ENCODE peak calls at places on chromosome 13, in four cellular contexts. C is heart right ventricle, W is PC-9, F is IMR-90. S is an unnamed sample.

GRCh38 chr13:85729296-85729695 is 69.9 kb downstream of the SLITRK6 start:
- DNase-seq in C (no peak), W (no peak), F (peak), S (peak)

GRCh38 chr13:39515231-39515630 is 87.8 kb downstream of the LHFPL6 start:
- DNase-seq in C (no peak), W (no peak), F (no peak), S (no peak)

GRCh38 chr13:42946927-42947326 is 45.1 kb downstream of the EPSTI1 start:
- DNase-seq in C (no peak), W (no peak), F (peak), S (no peak)

GRCh38 chr13:59771272-59771671 is 392.5 kb downstream of the DIAPH3 start:
- DNase-seq in C (no peak), W (no peak), F (peak), S (peak)

GRCh38 chr13:95596701-95597100 is 44.2 kb downstream of the CLDN10 start:
- DNase-seq in C (no peak), W (no peak), F (no peak), S (no peak)

GRCh38 chr13:34247596-34247995 is 429.6 kb downstream of the RFC3 start:
- DNase-seq in C (no peak), W (no peak), F (no peak), S (no peak)

GRCh38 chr13:105937451-105937850 is 598.0 kb downstream of the EFNB2 start:
- DNase-seq in C (no peak), W (no peak), F (peak), S (no peak)

GRCh38 chr13:32660227-32660626 is 74.0 kb downstream of the PDS5B start:
- DNase-seq in C (no peak), W (no peak), F (no peak), S (no peak)

GRCh38 chr13:49235856-49236431 is 11.8 kb upstream of the CDADC1 start:
- DNase-seq in C (no peak), W (no peak), F (no peak), S (no peak)

GRCh38 chr13:20503088-20504083 is 22.3 kb downstream of the CRYL1 start:
- DNase-seq in C (no peak), W (no peak), F (no peak), S (no peak)

GRCh38 chr13:98454389-98454881 is 122.5 kb downstream of the STK24 start:
- DNase-seq in C (no peak), W (no peak), F (peak), S (no peak)

GRCh38 chr13:26300140-26300539 is 46.2 kb downstream of the CDK8 start:
- DNase-seq in C (no peak), W (no peak), F (peak), S (no peak)

GRCh38 chr13:48156466-48156865 is 61.6 kb upstream of the MED4 start:
- DNase-seq in C (no peak), W (no peak), F (no peak), S (no peak)

GRCh38 chr13:96082640-96083039 is 7.3 kb upstream of the HS6ST3 start:
- DNase-seq in C (no peak), W (no peak), F (no peak), S (peak)

GRCh38 chr13:42893346-42893745 is 98.7 kb downstream of the EPSTI1 start:
- DNase-seq in C (no peak), W (no peak), F (peak), S (peak)

GRCh38 chr13:43319617-43320444 is 296.4 kb downstream of the DNAJC15 start:
- DNase-seq in C (no peak), W (no peak), F (no peak), S (no peak)

GRCh38 chr13:103883698-103884097 is 817.5 kb upstream of the SLC10A2 start:
- DNase-seq in C (no peak), W (no peak), F (peak), S (peak)

GRCh38 chr13:46551410-46552301 is 1.3 kb upstream of the LRCH1 start:
- DNase-seq in C (peak), W (peak), F (peak), S (no peak)

GRCh38 chr13:51681037-51681678 is 96.9 kb downstream of the WDFY2 start:
- DNase-seq in C (no peak), W (no peak), F (peak), S (peak)

GRCh38 chr13:28316129-28316528 is 177.8 kb downstream of the PAN3 start:
- DNase-seq in C (no peak), W (no peak), F (no peak), S (no peak)

GRCh38 chr13:97307882-97308624 is 85.9 kb downstream of the MBNL2 start:
- DNase-seq in C (peak), W (peak), F (peak), S (peak)

GRCh38 chr13:95643471-95643813 is 1.1 kb downstream of the DZIP1 start:
- DNase-seq in C (no peak), W (no peak), F (peak), S (no peak)

GRCh38 chr13:50843256-50844043 is at the start of gene DLEU7:
- DNase-seq in C (peak), W (no peak), F (no peak), S (no peak)

GRCh38 chr13:30422056-30422914 is at the start of gene UBE2L5:
- DNase-seq in C (peak), W (peak), F (peak), S (peak)

GRCh38 chr13:99481357-99481756 is 19.9 kb upstream of the TM9SF2 start:
- DNase-seq in C (no peak), W (no peak), F (no peak), S (peak)

GRCh38 chr13:27919934-27920676 is at the start of gene PDX1:
- DNase-seq in C (peak), W (no peak), F (no peak), S (no peak)

GRCh38 chr13:77055158-77055557 is 28.2 kb upstream of the FBXL3 start:
- DNase-seq in C (no peak), W (no peak), F (no peak), S (no peak)

GRCh38 chr13:77056886-77057285 is 29.9 kb upstream of the FBXL3 start:
- DNase-seq in C (no peak), W (no peak), F (no peak), S (no peak)

GRCh38 chr13:77053192-77053591 is 26.2 kb upstream of the FBXL3 start:
- DNase-seq in C (no peak), W (no peak), F (no peak), S (no peak)

GRCh38 chr13:77061362-77061761 is 34.4 kb upstream of the FBXL3 start:
- DNase-seq in C (no peak), W (no peak), F (no peak), S (no peak)

GRCh38 chr13:77056382-77056781 is 29.4 kb upstream of the FBXL3 start:
- DNase-seq in C (no peak), W (no peak), F (no peak), S (no peak)
- TF ChIP-seq CTCF in C (no peak), W (no peak), F (no peak), S (no peak)

GRCh38 chr13:113399755-113400149 is 35.8 kb upstream of the GRTP1 start:
- DNase-seq in C (no peak), W (no peak), F (no peak), S (no peak)

GRCh38 chr13:113397606-113398425 is 33.9 kb upstream of the GRTP1 start:
- DNase-seq in C (no peak), W (no peak), F (no peak), S (no peak)

GRCh38 chr13:113401452-113402415 is 37.8 kb upstream of the GRTP1 start:
- DNase-seq in C (no peak), W (no peak), F (no peak), S (no peak)

GRCh38 chr13:113400621-113401451 is 36.9 kb upstream of the GRTP1 start:
- DNase-seq in C (peak), W (no peak), F (no peak), S (no peak)

GRCh38 chr13:113398963-113399754 is 35.2 kb upstream of the GRTP1 start:
- DNase-seq in C (no peak), W (peak), F (no peak), S (no peak)
- H3K27ac ChIP-seq in C (peak), W (no peak), F (no peak), S (no peak)

GRCh38 chr13:52847682-52848432 is 583 bp downstream of the PCDH8 start:
- DNase-seq in C (no peak), W (no peak), F (no peak), S (no peak)

GRCh38 chr13:52845334-52845761 is 3.1 kb downstream of the PCDH8 start:
- DNase-seq in C (no peak), W (no peak), F (no peak), S (no peak)

GRCh38 chr13:52846567-52847321 is 1.7 kb downstream of the PCDH8 start:
- DNase-seq in C (peak), W (no peak), F (peak), S (no peak)

GRCh38 chr13:52847322-52847681 is 1.1 kb downstream of the PCDH8 start:
- DNase-seq in C (no peak), W (no peak), F (no peak), S (no peak)

DNA sequence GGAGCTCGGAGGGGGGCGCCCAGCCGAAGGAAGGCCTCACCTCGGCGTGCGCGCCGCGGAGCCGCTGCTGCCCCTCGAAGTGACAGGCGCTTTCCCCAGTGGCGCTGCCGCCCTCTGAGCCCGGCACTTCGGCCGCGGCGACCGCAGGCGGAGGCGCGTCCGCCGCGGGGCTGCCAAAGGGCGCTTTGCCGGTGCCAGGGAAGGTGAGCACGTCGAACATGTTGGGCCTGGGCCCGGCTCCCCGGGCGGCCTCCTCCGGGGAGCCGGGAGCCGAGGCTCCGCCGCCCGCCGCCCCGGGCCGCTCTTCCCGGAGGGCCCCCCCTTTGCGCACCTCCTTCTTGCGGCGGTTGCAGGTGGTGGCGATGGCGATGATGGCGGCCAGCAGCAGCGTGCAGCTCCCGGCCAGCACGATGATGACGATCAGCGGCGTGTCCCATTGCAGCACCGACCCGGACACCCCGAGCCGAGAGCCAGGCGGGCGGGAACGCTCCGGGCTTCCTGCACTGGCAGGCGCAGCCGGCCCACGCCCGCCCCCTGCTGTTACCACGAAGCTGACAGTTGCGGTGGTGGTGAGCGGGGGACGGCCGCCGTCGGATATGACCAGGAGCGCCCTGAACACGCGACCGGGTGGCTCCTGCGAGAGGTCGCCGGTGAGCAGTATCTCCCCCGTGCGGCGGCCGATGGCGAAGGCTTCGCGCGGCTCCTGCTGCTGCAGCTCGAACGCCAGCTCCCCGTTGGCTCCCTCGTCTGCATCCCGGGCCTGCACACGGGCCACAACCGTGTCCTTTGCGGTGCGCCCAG is 2.5 kb downstream of the PCDH8 start:
- DNase-seq in C (peak), W (no peak), F (no peak), S (no peak)
- TF ChIP-seq CTCF in C (no peak), W (no peak), F (peak), S (peak)

GRCh38 chr13:80668452-80668851 is 327.5 kb upstream of the SPRY2 start:
- DNase-seq in C (no peak), W (no peak), F (no peak), S (peak)

GRCh38 chr13:80665792-80666333 is 324.9 kb upstream of the SPRY2 start:
- DNase-seq in C (no peak), W (no peak), F (no peak), S (peak)

GRCh38 chr13:80666782-80667537 is 326.0 kb upstream of the SPRY2 start:
- DNase-seq in C (no peak), W (no peak), F (no peak), S (no peak)

GRCh38 chr13:80663788-80664187 is 322.9 kb upstream of the SPRY2 start:
- DNase-seq in C (no peak), W (no peak), F (no peak), S (no peak)

GRCh38 chr13:80664930-80665329 is 324.0 kb upstream of the SPRY2 start:
- DNase-seq in C (no peak), W (no peak), F (no peak), S (no peak)
- H3K27ac ChIP-seq in C (no peak), W (no peak), F (no peak), S (no peak)

GRCh38 chr13:24313449-24313848 is 4.1 kb downstream of the C1QTNF9 start:
- DNase-seq in C (no peak), W (no peak), F (peak), S (no peak)
- TF ChIP-seq CTCF in C (no peak), W (peak), F (peak), S (peak)

S was measured in foreskin keratinocyte.